ENCODE peak calls at places on chromosome 5, in ten cellular contexts. One of them, this sample, is unnamed.

GRCh38 chr5:98299435-98299834 is 474.0 kb upstream of the RGMB start:
- DNase-seq in coronary artery: no peak
- DNase-seq in NCI-H2081: no peak
- DNase-seq in hepatocyte: no peak
- DNase-seq in GM04503: no peak
- DNase-seq in stimulated activated CD8-positive, alpha-beta memory T cell treated with anti-CD3 and anti-CD28 coated beads, Interleukin-12 subunit alpha, Interleukin-12 subunit beta, amount 100 ng/mL, for 4 hours: no peak
- DNase-seq in head of caudate nucleus: no peak
- DNase-seq in CD8-positive, alpha-beta T cell: no peak
- DNase-seq in stimulated activated CD4-positive, alpha-beta T cell treated with anti-CD3 and anti-CD28 coated beads, Interleukin-15, amount 100 ng/mL, for 48 hours: no peak
- DNase-seq in hippocampal formation: no peak
- DNase-seq in this sample: no peak

GRCh38 chr5:177430972-177431316 is 4.5 kb downstream of the GRK6 start:
- DNase-seq in coronary artery: peak; percentile 73
- DNase-seq in NCI-H2081: no peak
- DNase-seq in hepatocyte: no peak
- DNase-seq in GM04503: no peak
- DNase-seq in stimulated activated CD8-positive, alpha-beta memory T cell treated with anti-CD3 and anti-CD28 coated beads, Interleukin-12 subunit alpha, Interleukin-12 subunit beta, amount 100 ng/mL, for 4 hours: no peak
- DNase-seq in head of caudate nucleus: no peak
- DNase-seq in CD8-positive, alpha-beta T cell: no peak
- DNase-seq in stimulated activated CD4-positive, alpha-beta T cell treated with anti-CD3 and anti-CD28 coated beads, Interleukin-15, amount 100 ng/mL, for 48 hours: no peak
- DNase-seq in hippocampal formation: no peak
- DNase-seq in this sample: no peak

GRCh38 chr5:81766611-81767010 is 15.7 kb upstream of the SSBP2 start:
- DNase-seq in coronary artery: no peak
- DNase-seq in NCI-H2081: no peak
- DNase-seq in hepatocyte: no peak
- DNase-seq in GM04503: no peak
- DNase-seq in stimulated activated CD8-positive, alpha-beta memory T cell treated with anti-CD3 and anti-CD28 coated beads, Interleukin-12 subunit alpha, Interleukin-12 subunit beta, amount 100 ng/mL, for 4 hours: no peak
- DNase-seq in head of caudate nucleus: no peak
- DNase-seq in CD8-positive, alpha-beta T cell: no peak
- DNase-seq in stimulated activated CD4-positive, alpha-beta T cell treated with anti-CD3 and anti-CD28 coated beads, Interleukin-15, amount 100 ng/mL, for 48 hours: no peak
- DNase-seq in hippocampal formation: no peak
- DNase-seq in this sample: no peak

GRCh38 chr5:149358294-149358651 is 427 bp downstream of the PCYOX1L start:
- DNase-seq in coronary artery: no peak
- DNase-seq in NCI-H2081: no peak
- DNase-seq in hepatocyte: peak; percentile 25
- DNase-seq in GM04503: no peak
- DNase-seq in stimulated activated CD8-positive, alpha-beta memory T cell treated with anti-CD3 and anti-CD28 coated beads, Interleukin-12 subunit alpha, Interleukin-12 subunit beta, amount 100 ng/mL, for 4 hours: peak; percentile 11
- DNase-seq in head of caudate nucleus: no peak
- DNase-seq in CD8-positive, alpha-beta T cell: no peak
- DNase-seq in stimulated activated CD4-positive, alpha-beta T cell treated with anti-CD3 and anti-CD28 coated beads, Interleukin-15, amount 100 ng/mL, for 48 hours: no peak
- DNase-seq in hippocampal formation: peak; percentile 8
- DNase-seq in this sample: no peak

GRCh38 chr5:62273691-62274090 is 32.3 kb upstream of the KIF2A start:
- DNase-seq in coronary artery: no peak
- DNase-seq in NCI-H2081: no peak
- DNase-seq in hepatocyte: no peak
- DNase-seq in GM04503: no peak
- DNase-seq in stimulated activated CD8-positive, alpha-beta memory T cell treated with anti-CD3 and anti-CD28 coated beads, Interleukin-12 subunit alpha, Interleukin-12 subunit beta, amount 100 ng/mL, for 4 hours: no peak
- DNase-seq in head of caudate nucleus: no peak
- DNase-seq in CD8-positive, alpha-beta T cell: no peak
- DNase-seq in stimulated activated CD4-positive, alpha-beta T cell treated with anti-CD3 and anti-CD28 coated beads, Interleukin-15, amount 100 ng/mL, for 48 hours: no peak
- DNase-seq in hippocampal formation: peak; percentile 19
- DNase-seq in this sample: no peak

GRCh38 chr5:31186672-31187267 is 6.7 kb upstream of the CDH6 start:
- DNase-seq in coronary artery: no peak
- DNase-seq in NCI-H2081: peak; percentile 78
- DNase-seq in hepatocyte: peak; percentile 62
- DNase-seq in GM04503: no peak
- DNase-seq in stimulated activated CD8-positive, alpha-beta memory T cell treated with anti-CD3 and anti-CD28 coated beads, Interleukin-12 subunit alpha, Interleukin-12 subunit beta, amount 100 ng/mL, for 4 hours: no peak
- DNase-seq in head of caudate nucleus: no peak
- DNase-seq in CD8-positive, alpha-beta T cell: no peak
- DNase-seq in stimulated activated CD4-positive, alpha-beta T cell treated with anti-CD3 and anti-CD28 coated beads, Interleukin-15, amount 100 ng/mL, for 48 hours: no peak
- DNase-seq in hippocampal formation: peak; percentile 48
- DNase-seq in this sample: no peak

GRCh38 chr5:8981496-8981895 is 564.4 kb downstream of the SEMA5A start:
- DNase-seq in coronary artery: no peak
- DNase-seq in NCI-H2081: no peak
- DNase-seq in hepatocyte: no peak
- DNase-seq in GM04503: no peak
- DNase-seq in stimulated activated CD8-positive, alpha-beta memory T cell treated with anti-CD3 and anti-CD28 coated beads, Interleukin-12 subunit alpha, Interleukin-12 subunit beta, amount 100 ng/mL, for 4 hours: no peak
- DNase-seq in head of caudate nucleus: no peak
- DNase-seq in CD8-positive, alpha-beta T cell: no peak
- DNase-seq in stimulated activated CD4-positive, alpha-beta T cell treated with anti-CD3 and anti-CD28 coated beads, Interleukin-15, amount 100 ng/mL, for 48 hours: no peak
- DNase-seq in hippocampal formation: no peak
- DNase-seq in this sample: no peak

GRCh38 chr5:132426525-132427138 is 57.1 kb downstream of the SLC22A5 start:
- DNase-seq in coronary artery: peak; percentile 93
- DNase-seq in NCI-H2081: no peak
- DNase-seq in hepatocyte: peak; percentile 78
- DNase-seq in GM04503: peak; percentile 83
- DNase-seq in stimulated activated CD8-positive, alpha-beta memory T cell treated with anti-CD3 and anti-CD28 coated beads, Interleukin-12 subunit alpha, Interleukin-12 subunit beta, amount 100 ng/mL, for 4 hours: peak; percentile 49
- DNase-seq in head of caudate nucleus: no peak
- DNase-seq in CD8-positive, alpha-beta T cell: peak; percentile 52
- DNase-seq in stimulated activated CD4-positive, alpha-beta T cell treated with anti-CD3 and anti-CD28 coated beads, Interleukin-15, amount 100 ng/mL, for 48 hours: peak; percentile 60
- DNase-seq in hippocampal formation: no peak
- DNase-seq in this sample: peak; percentile 90

GRCh38 chr5:141208478-141208877 is at the start of gene PCDHB12:
- DNase-seq in coronary artery: no peak
- DNase-seq in NCI-H2081: no peak
- DNase-seq in hepatocyte: no peak
- DNase-seq in GM04503: no peak
- DNase-seq in stimulated activated CD8-positive, alpha-beta memory T cell treated with anti-CD3 and anti-CD28 coated beads, Interleukin-12 subunit alpha, Interleukin-12 subunit beta, amount 100 ng/mL, for 4 hours: no peak
- DNase-seq in head of caudate nucleus: peak; percentile 27
- DNase-seq in CD8-positive, alpha-beta T cell: no peak
- DNase-seq in stimulated activated CD4-positive, alpha-beta T cell treated with anti-CD3 and anti-CD28 coated beads, Interleukin-15, amount 100 ng/mL, for 48 hours: no peak
- DNase-seq in hippocampal formation: peak; percentile 3
- DNase-seq in this sample: no peak

GRCh38 chr5:81209869-81210268 is 23.3 kb upstream of the CKMT2 start:
- DNase-seq in coronary artery: no peak
- DNase-seq in NCI-H2081: no peak
- DNase-seq in hepatocyte: no peak
- DNase-seq in GM04503: no peak
- DNase-seq in stimulated activated CD8-positive, alpha-beta memory T cell treated with anti-CD3 and anti-CD28 coated beads, Interleukin-12 subunit alpha, Interleukin-12 subunit beta, amount 100 ng/mL, for 4 hours: no peak
- DNase-seq in head of caudate nucleus: no peak
- DNase-seq in CD8-positive, alpha-beta T cell: no peak
- DNase-seq in stimulated activated CD4-positive, alpha-beta T cell treated with anti-CD3 and anti-CD28 coated beads, Interleukin-15, amount 100 ng/mL, for 48 hours: peak; percentile 35
- DNase-seq in hippocampal formation: no peak
- DNase-seq in this sample: no peak

GRCh38 chr5:22928821-22929482 is 75.8 kb upstream of the CDH12 start:
- DNase-seq in coronary artery: no peak
- DNase-seq in NCI-H2081: no peak
- DNase-seq in hepatocyte: no peak
- DNase-seq in GM04503: no peak
- DNase-seq in stimulated activated CD8-positive, alpha-beta memory T cell treated with anti-CD3 and anti-CD28 coated beads, Interleukin-12 subunit alpha, Interleukin-12 subunit beta, amount 100 ng/mL, for 4 hours: no peak
- DNase-seq in head of caudate nucleus: no peak
- DNase-seq in CD8-positive, alpha-beta T cell: no peak
- DNase-seq in stimulated activated CD4-positive, alpha-beta T cell treated with anti-CD3 and anti-CD28 coated beads, Interleukin-15, amount 100 ng/mL, for 48 hours: no peak
- DNase-seq in hippocampal formation: no peak
- DNase-seq in this sample: no peak

GRCh38 chr5:13629218-13629617 is 315.3 kb downstream of the DNAH5 start:
- DNase-seq in coronary artery: no peak
- DNase-seq in NCI-H2081: no peak
- DNase-seq in hepatocyte: no peak
- DNase-seq in GM04503: no peak
- DNase-seq in stimulated activated CD8-positive, alpha-beta memory T cell treated with anti-CD3 and anti-CD28 coated beads, Interleukin-12 subunit alpha, Interleukin-12 subunit beta, amount 100 ng/mL, for 4 hours: no peak
- DNase-seq in head of caudate nucleus: no peak
- DNase-seq in CD8-positive, alpha-beta T cell: no peak
- DNase-seq in stimulated activated CD4-positive, alpha-beta T cell treated with anti-CD3 and anti-CD28 coated beads, Interleukin-15, amount 100 ng/mL, for 48 hours: no peak
- DNase-seq in hippocampal formation: no peak
- DNase-seq in this sample: no peak

GRCh38 chr5:9596256-9596655 is 33.9 kb downstream of the TAS2R1 start:
- DNase-seq in coronary artery: no peak
- DNase-seq in NCI-H2081: no peak
- DNase-seq in hepatocyte: no peak
- DNase-seq in GM04503: no peak
- DNase-seq in stimulated activated CD8-positive, alpha-beta memory T cell treated with anti-CD3 and anti-CD28 coated beads, Interleukin-12 subunit alpha, Interleukin-12 subunit beta, amount 100 ng/mL, for 4 hours: no peak
- DNase-seq in head of caudate nucleus: no peak
- DNase-seq in CD8-positive, alpha-beta T cell: no peak
- DNase-seq in stimulated activated CD4-positive, alpha-beta T cell treated with anti-CD3 and anti-CD28 coated beads, Interleukin-15, amount 100 ng/mL, for 48 hours: no peak
- DNase-seq in hippocampal formation: no peak
- DNase-seq in this sample: no peak

GRCh38 chr5:8628521-8628920 is 759.6 kb downstream of the MTRR start:
- DNase-seq in coronary artery: no peak
- DNase-seq in NCI-H2081: peak; percentile 90
- DNase-seq in hepatocyte: no peak
- DNase-seq in GM04503: no peak
- DNase-seq in stimulated activated CD8-positive, alpha-beta memory T cell treated with anti-CD3 and anti-CD28 coated beads, Interleukin-12 subunit alpha, Interleukin-12 subunit beta, amount 100 ng/mL, for 4 hours: no peak
- DNase-seq in head of caudate nucleus: no peak
- DNase-seq in CD8-positive, alpha-beta T cell: no peak
- DNase-seq in stimulated activated CD4-positive, alpha-beta T cell treated with anti-CD3 and anti-CD28 coated beads, Interleukin-15, amount 100 ng/mL, for 48 hours: no peak
- DNase-seq in hippocampal formation: no peak
- DNase-seq in this sample: no peak

GRCh38 chr5:6900828-6901227 is 187.6 kb downstream of the TENT4A start:
- DNase-seq in coronary artery: no peak
- DNase-seq in NCI-H2081: peak; percentile 99
- DNase-seq in hepatocyte: peak; percentile 65
- DNase-seq in GM04503: no peak
- DNase-seq in stimulated activated CD8-positive, alpha-beta memory T cell treated with anti-CD3 and anti-CD28 coated beads, Interleukin-12 subunit alpha, Interleukin-12 subunit beta, amount 100 ng/mL, for 4 hours: no peak
- DNase-seq in head of caudate nucleus: no peak
- DNase-seq in CD8-positive, alpha-beta T cell: no peak
- DNase-seq in stimulated activated CD4-positive, alpha-beta T cell treated with anti-CD3 and anti-CD28 coated beads, Interleukin-15, amount 100 ng/mL, for 48 hours: no peak
- DNase-seq in hippocampal formation: no peak
- DNase-seq in this sample: no peak

GRCh38 chr5:169670769-169671525 is 33.9 kb downstream of the DOCK2 start:
- DNase-seq in coronary artery: no peak
- DNase-seq in NCI-H2081: no peak
- DNase-seq in hepatocyte: no peak
- DNase-seq in GM04503: no peak
- DNase-seq in stimulated activated CD8-positive, alpha-beta memory T cell treated with anti-CD3 and anti-CD28 coated beads, Interleukin-12 subunit alpha, Interleukin-12 subunit beta, amount 100 ng/mL, for 4 hours: no peak
- DNase-seq in head of caudate nucleus: no peak
- DNase-seq in CD8-positive, alpha-beta T cell: no peak
- DNase-seq in stimulated activated CD4-positive, alpha-beta T cell treated with anti-CD3 and anti-CD28 coated beads, Interleukin-15, amount 100 ng/mL, for 48 hours: no peak
- DNase-seq in hippocampal formation: no peak
- DNase-seq in this sample: no peak

This sample was measured in GM04504.